ENCODE peak calls at places on chromosomes 6 and 20, in six cellular contexts. B, N, W, V, R and E are unnamed samples.

GRCh38 chr6:3239110-3239830 is 11.8 kb upstream of the TUBB2B start:
- DNase-seq in W (no peak), B (no peak), V (no peak), R (no peak), N (no peak), E (no peak)

GRCh38 chr20:17786221-17786718 is 86.5 kb downstream of the BANF2 start:
- DNase-seq in W (no peak), R (peak), N (no peak), V (no peak), B (no peak), E (no peak)

GRCh38 chr6:150593119-150593518 is 6.6 kb upstream of the PLEKHG1 start:
- DNase-seq in B (no peak), R (no peak), N (no peak), W (no peak), V (no peak), E (no peak)

GRCh38 chr6:47440722-47441121 is 36.9 kb upstream of the CD2AP start:
- DNase-seq in V (no peak), B (no peak), R (no peak), W (no peak), N (peak), E (no peak)

GRCh38 chr6:83257791-83258190 is 64.6 kb downstream of the RWDD2A start:
- DNase-seq in V (no peak), W (no peak), B (no peak), R (no peak), N (no peak), E (no peak)

GRCh38 chr20:46348972-46349741 is 40.9 kb upstream of the CDH22 start:
- DNase-seq in N (no peak), W (no peak), V (no peak), R (peak), B (no peak), E (no peak)

GRCh38 chr20:60203451-60203850 is 245.2 kb downstream of the CDH26 start:
- DNase-seq in N (peak), W (no peak), B (no peak), R (no peak), V (no peak), E (no peak)

GRCh38 chr6:149389509-149390297 is 10.4 kb upstream of the SUMO4 start:
- DNase-seq in N (no peak), B (no peak), W (no peak), R (peak), V (no peak), E (no peak)

GRCh38 chr6:108321253-108321740 is 26.4 kb downstream of the AFG1L start:
- DNase-seq in N (no peak), W (no peak), R (no peak), V (no peak), B (no peak), E (no peak)

GRCh38 chr6:24614048-24614420 is 32.0 kb downstream of the KIAA0319 start:
- DNase-seq in W (no peak), V (no peak), R (no peak), N (no peak), B (no peak), E (no peak)

GRCh38 chr6:77740380-77740779 is 87.5 kb downstream of the MEI4 start:
- DNase-seq in B (no peak), R (peak), N (no peak), W (no peak), V (no peak), E (no peak)

GRCh38 chr20:53013847-53014246 is 41.7 kb downstream of the TSHZ2 start:
- DNase-seq in W (no peak), R (no peak), N (no peak), V (no peak), B (no peak), E (no peak)

GRCh38 chr6:40511884-40512283 is 75.3 kb downstream of the LRFN2 start:
- DNase-seq in R (no peak), B (no peak), W (no peak), N (no peak), V (no peak), E (no peak)

GRCh38 chr6:100163035-100163434 is 169.0 kb upstream of the MCHR2 start:
- DNase-seq in R (no peak), V (no peak), W (no peak), N (no peak), B (no peak), E (no peak)

GRCh38 chr20:35737865-35738333 is 4.2 kb downstream of the RBM39 start:
- DNase-seq in W (no peak), N (no peak), V (no peak), B (no peak), R (no peak), E (no peak)

GRCh38 chr20:35738410-35739179 is 3.5 kb downstream of the RBM39 start:
- DNase-seq in R (no peak), N (no peak), B (no peak), W (no peak), V (no peak), E (no peak)

GRCh38 chr20:35742741-35743523 is 872 bp upstream of the RBM39 start:
- DNase-seq in W (no peak), V (no peak), N (no peak), R (no peak), B (no peak), E (no peak)

GRCh38 chr20:35741892-35742740 is at the start of gene RBM39:
- DNase-seq in N (peak), V (peak), R (peak), W (peak), B (peak), E (peak)

GRCh38 chr20:35739294-35740163 is 2.5 kb downstream of the RBM39 start:
- DNase-seq in V (no peak), W (no peak), N (no peak), B (no peak), R (peak), E (no peak)
- TF ChIP-seq CTCF in V (peak), W (no peak), N (no peak), B (no peak), R (no peak), E (peak)

GRCh38 chr6:6924708-6925107 is 183.1 kb upstream of the RREB1 start:
- DNase-seq in B (no peak), V (no peak), W (no peak), N (no peak), R (no peak), E (no peak)

GRCh38 chr6:6925391-6926164 is 182.2 kb upstream of the RREB1 start:
- DNase-seq in V (no peak), W (no peak), N (no peak), R (no peak), B (no peak), E (no peak)

GRCh38 chr6:6930223-6930880 is 177.4 kb upstream of the RREB1 start:
- DNase-seq in B (no peak), N (no peak), V (no peak), W (no peak), R (no peak), E (no peak)

GRCh38 chr6:6931047-6932025 is 176.4 kb upstream of the RREB1 start:
- DNase-seq in V (no peak), B (no peak), W (no peak), N (no peak), R (no peak), E (no peak)

DNA sequence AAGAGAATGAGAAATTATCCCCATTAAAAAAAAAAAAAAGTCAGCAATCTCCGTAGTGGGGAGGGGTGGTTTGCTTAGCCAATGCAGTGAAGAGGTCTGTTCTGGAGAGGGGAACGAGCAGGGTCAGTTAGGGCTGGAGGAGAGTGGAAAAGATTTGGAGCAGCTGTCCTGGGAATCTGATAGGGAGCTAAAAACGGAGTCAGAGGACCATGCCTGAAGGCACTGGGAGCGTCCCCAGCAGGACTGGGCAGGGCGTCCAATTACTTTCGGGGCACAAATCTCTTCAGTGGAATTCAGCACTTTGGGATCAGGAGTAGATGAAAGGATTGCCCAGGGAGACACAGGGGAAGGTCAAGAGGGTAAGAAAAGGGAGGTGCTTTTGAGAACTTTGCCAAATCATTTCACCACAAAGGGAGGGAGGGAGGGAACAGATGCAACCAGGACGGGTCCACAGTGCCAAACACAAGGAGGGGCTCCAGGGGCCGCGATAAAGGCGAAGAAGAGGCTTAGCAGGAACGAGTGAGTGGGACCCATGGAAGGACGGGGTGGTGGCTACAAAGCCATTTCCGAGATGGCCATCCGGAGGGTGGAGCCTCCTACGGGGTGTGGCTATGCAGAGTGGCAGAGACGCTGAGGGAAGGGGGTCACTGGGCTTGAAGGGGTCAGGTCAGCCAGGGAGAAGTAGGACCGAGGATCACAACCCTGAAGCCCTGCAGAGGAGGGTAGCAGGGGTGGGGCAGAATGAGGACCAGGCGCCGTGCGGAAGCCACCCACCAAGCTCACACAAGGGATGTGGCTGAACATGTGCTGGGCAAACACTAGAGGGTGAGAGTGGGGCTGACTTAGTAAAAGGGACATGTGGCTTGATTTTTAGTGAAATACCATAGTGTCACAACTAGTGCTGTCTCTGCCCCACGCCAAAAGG is 180.1 kb upstream of the RREB1 start:
- DNase-seq in V (peak), N (no peak), B (peak), R (no peak), W (no peak), E (no peak)
- TF ChIP-seq CTCF in V (peak), N (no peak), B (no peak), R (no peak), W (no peak), E (no peak)

GRCh38 chr20:50725722-50726000 is 5.7 kb upstream of the PARD6B start:
- DNase-seq in B (no peak), V (no peak), N (no peak), W (no peak), R (no peak), E (no peak)

GRCh38 chr20:50724112-50724724 is 7.2 kb upstream of the PARD6B start:
- DNase-seq in W (no peak), N (no peak), R (no peak), V (no peak), B (no peak), E (no peak)

GRCh38 chr20:50723672-50724071 is 7.7 kb upstream of the PARD6B start:
- DNase-seq in N (no peak), B (no peak), V (no peak), R (no peak), W (no peak), E (no peak)

GRCh38 chr20:50726955-50727791 is 4.2 kb upstream of the PARD6B start:
- DNase-seq in B (no peak), N (no peak), V (no peak), W (no peak), R (peak), E (no peak)

GRCh38 chr20:50724851-50725721 is 6.3 kb upstream of the PARD6B start:
- DNase-seq in V (peak), W (peak), N (peak), R (peak), B (peak), E (no peak)
- TF ChIP-seq CTCF in V (no peak), W (no peak), N (no peak), R (no peak), B (no peak), E (no peak)

GRCh38 chr20:22312744-22313346 is 271.5 kb downstream of the FOXA2 start:
- DNase-seq in W (no peak), N (no peak), B (no peak), V (no peak), R (peak), E (no peak)
- TF ChIP-seq CTCF in W (peak), N (peak), B (peak), V (peak), R (peak), E (peak)

GRCh38 chr6:107132330-107132954 is 17.1 kb upstream of the BEND3 start:
- DNase-seq in R (peak), B (no peak), W (no peak), V (no peak), N (no peak), E (no peak)
- TF ChIP-seq CTCF in R (peak), B (no peak), W (no peak), V (peak), N (no peak), E (peak)

GRCh38 chr6:126657556-126658129 is 317.7 kb downstream of the CENPW start:
- DNase-seq in B (no peak), V (no peak), N (no peak), W (no peak), R (peak), E (no peak)
- TF ChIP-seq CTCF in B (no peak), V (peak), N (no peak), W (no peak), R (peak), E (peak)

GRCh38 chr20:61965606-61966491 is 99.8 kb downstream of the TAF4 start:
- DNase-seq in B (no peak), R (no peak), V (no peak), W (peak), N (no peak), E (peak)
- TF ChIP-seq CTCF in B (no peak), R (no peak), V (no peak), W (no peak), N (no peak), E (peak)

GRCh38 chr6:99152345-99152643 is 197.2 kb downstream of the FAXC start:
- DNase-seq in B (no peak), W (no peak), V (no peak), N (no peak), R (no peak), E (no peak)
- TF ChIP-seq CTCF in B (no peak), W (no peak), V (no peak), N (no peak), R (no peak), E (peak)